ENCODE peak calls at places on chromosomes 7 and 10, in six cellular contexts. One of them, this sample, is unnamed.

GRCh38 chr7:151249034-151249731 is 689 bp upstream of the SMARCD3 start:
- DNase-seq in upper lobe of right lung: peak; percentile 83
- DNase-seq in astrocyte: peak; percentile 47
- DNase-seq in trophoblast cell: peak; percentile 27
- DNase-seq in ovary: no peak
- DNase-seq in cardiac muscle cell: peak; percentile 77
- DNase-seq in this sample: peak; percentile 68

GRCh38 chr7:30815016-30815854 is 44.0 kb downstream of the MINDY4 start:
- DNase-seq in upper lobe of right lung: no peak
- DNase-seq in astrocyte: no peak
- DNase-seq in trophoblast cell: no peak
- DNase-seq in ovary: no peak
- DNase-seq in cardiac muscle cell: peak; percentile 72
- DNase-seq in this sample: no peak

GRCh38 chr10:91643700-91644099 is 10.8 kb upstream of the PPP1R3C start:
- DNase-seq in upper lobe of right lung: no peak
- DNase-seq in astrocyte: no peak
- DNase-seq in trophoblast cell: no peak
- DNase-seq in ovary: no peak
- DNase-seq in cardiac muscle cell: peak; percentile 21
- DNase-seq in this sample: no peak

GRCh38 chr7:78039791-78040776 is 241.5 kb downstream of the PHTF2 start:
- DNase-seq in upper lobe of right lung: no peak
- DNase-seq in astrocyte: no peak
- DNase-seq in trophoblast cell: peak; percentile 37
- DNase-seq in ovary: no peak
- DNase-seq in cardiac muscle cell: peak; percentile 20
- DNase-seq in this sample: no peak

GRCh38 chr7:127486654-127487053 is 94.1 kb upstream of the ZNF800 start:
- DNase-seq in upper lobe of right lung: no peak
- DNase-seq in astrocyte: no peak
- DNase-seq in trophoblast cell: no peak
- DNase-seq in ovary: no peak
- DNase-seq in cardiac muscle cell: no peak
- DNase-seq in this sample: no peak

GRCh38 chr10:86651021-86651471 is 3.3 kb upstream of the OPN4 start:
- DNase-seq in upper lobe of right lung: no peak
- DNase-seq in astrocyte: no peak
- DNase-seq in trophoblast cell: no peak
- DNase-seq in ovary: peak; percentile 7
- DNase-seq in cardiac muscle cell: no peak
- DNase-seq in this sample: no peak

GRCh38 chr7:136869006-136869961 is 832 bp downstream of the CHRM2 start:
- DNase-seq in upper lobe of right lung: peak; percentile 53
- DNase-seq in astrocyte: peak; percentile 3
- DNase-seq in trophoblast cell: no peak
- DNase-seq in ovary: no peak
- DNase-seq in cardiac muscle cell: peak; percentile 9
- DNase-seq in this sample: no peak

GRCh38 chr7:3453398-3453797 is 152.3 kb downstream of the SDK1 start:
- DNase-seq in upper lobe of right lung: no peak
- DNase-seq in astrocyte: no peak
- DNase-seq in trophoblast cell: no peak
- DNase-seq in ovary: no peak
- DNase-seq in cardiac muscle cell: no peak
- DNase-seq in this sample: peak; percentile 85

GRCh38 chr10:3239066-3239919 is 66.7 kb upstream of the PITRM1 start:
- DNase-seq in upper lobe of right lung: peak; percentile 84
- DNase-seq in astrocyte: no peak
- DNase-seq in trophoblast cell: no peak
- DNase-seq in ovary: peak; percentile 74
- DNase-seq in cardiac muscle cell: peak; percentile 81
- DNase-seq in this sample: peak; percentile 27

GRCh38 chr10:75935650-75936400 is 504.4 kb downstream of the LRMDA start:
- DNase-seq in upper lobe of right lung: no peak
- DNase-seq in astrocyte: no peak
- DNase-seq in trophoblast cell: no peak
- DNase-seq in ovary: no peak
- DNase-seq in cardiac muscle cell: no peak
- DNase-seq in this sample: no peak

GRCh38 chr7:21076579-21076978 is 289.9 kb upstream of the SP8 start:
- DNase-seq in upper lobe of right lung: no peak
- DNase-seq in astrocyte: no peak
- DNase-seq in trophoblast cell: no peak
- DNase-seq in ovary: no peak
- DNase-seq in cardiac muscle cell: no peak
- DNase-seq in this sample: no peak

GRCh38 chr7:82335927-82336326 is 107.7 kb downstream of the CACNA2D1 start:
- DNase-seq in upper lobe of right lung: no peak
- DNase-seq in astrocyte: peak; percentile 14
- DNase-seq in trophoblast cell: no peak
- DNase-seq in ovary: no peak
- DNase-seq in cardiac muscle cell: peak; percentile 33
- DNase-seq in this sample: peak; percentile 84

GRCh38 chr10:94500063-94500462 is 45.5 kb upstream of the HELLS start:
- DNase-seq in upper lobe of right lung: no peak
- DNase-seq in astrocyte: no peak
- DNase-seq in trophoblast cell: no peak
- DNase-seq in ovary: no peak
- DNase-seq in cardiac muscle cell: peak; percentile 22
- DNase-seq in this sample: peak; percentile 24

DNA sequence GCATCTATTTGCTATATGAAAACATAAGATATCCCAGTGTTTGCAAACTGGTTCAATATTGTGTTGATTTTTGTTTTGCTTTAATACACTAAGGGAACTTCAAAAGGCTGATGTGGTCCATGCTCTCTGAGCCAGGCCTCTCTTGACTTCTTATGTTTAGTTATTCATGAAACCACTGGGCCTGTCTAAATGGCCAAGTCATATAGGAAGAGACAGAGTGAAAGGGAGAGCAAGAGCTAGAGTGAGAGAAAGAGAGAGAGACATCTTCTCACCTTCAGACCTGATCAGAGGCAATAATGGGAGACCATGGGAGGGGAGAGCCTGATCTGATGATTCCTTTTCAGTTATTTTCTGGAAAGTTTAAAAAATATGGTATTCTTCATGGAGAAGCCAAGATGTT is 6.1 kb upstream of the FAS start:
- DNase-seq in upper lobe of right lung: no peak
- DNase-seq in astrocyte: no peak
- DNase-seq in trophoblast cell: no peak
- DNase-seq in ovary: no peak
- DNase-seq in cardiac muscle cell: no peak
- DNase-seq in this sample: no peak
- H3K4me1 ChIP-seq in upper lobe of right lung: peaks cover 30% of the 10 kb centered on the region
- H3K4me1 ChIP-seq in astrocyte: peaks cover 14% of the 10 kb centered on the region
- H3K4me1 ChIP-seq in trophoblast cell: peaks cover 3% of the 10 kb centered on the region
- H3K4me1 ChIP-seq in ovary: peaks cover 17% of the 10 kb centered on the region
- H3K4me1 ChIP-seq in cardiac muscle cell: peaks cover 20% of the 10 kb centered on the region
- H3K4me1 ChIP-seq in this sample: no peaks in the 10 kb centered on the region

GRCh38 chr7:134813668-134814067 is 34.2 kb downstream of the CALD1 start:
- DNase-seq in upper lobe of right lung: no peak
- DNase-seq in astrocyte: peak; percentile 54
- DNase-seq in trophoblast cell: no peak
- DNase-seq in ovary: no peak
- DNase-seq in cardiac muscle cell: peak; percentile 71
- DNase-seq in this sample: no peak
- H3K4me1 ChIP-seq in upper lobe of right lung: peaks cover 34% of the 10 kb centered on the region
- H3K4me1 ChIP-seq in astrocyte: peaks cover 43% of the 10 kb centered on the region
- H3K4me1 ChIP-seq in trophoblast cell: peaks cover 9% of the 10 kb centered on the region
- H3K4me1 ChIP-seq in ovary: peaks cover 32% of the 10 kb centered on the region
- H3K4me1 ChIP-seq in cardiac muscle cell: no peaks in the 10 kb centered on the region
- H3K4me1 ChIP-seq in this sample: peaks cover 6% of the 10 kb centered on the region

GRCh38 chr10:11443468-11444147 is 167.8 kb downstream of the USP6NL start:
- DNase-seq in upper lobe of right lung: no peak
- DNase-seq in astrocyte: no peak
- DNase-seq in trophoblast cell: no peak
- DNase-seq in ovary: no peak
- DNase-seq in cardiac muscle cell: no peak
- DNase-seq in this sample: no peak
- H3K4me1 ChIP-seq in upper lobe of right lung: no peaks in the 10 kb centered on the region
- H3K4me1 ChIP-seq in astrocyte: no peaks in the 10 kb centered on the region
- H3K4me1 ChIP-seq in trophoblast cell: no peaks in the 10 kb centered on the region
- H3K4me1 ChIP-seq in ovary: no peaks in the 10 kb centered on the region
- H3K4me1 ChIP-seq in cardiac muscle cell: no peaks in the 10 kb centered on the region
- H3K4me1 ChIP-seq in this sample: no peaks in the 10 kb centered on the region

GRCh38 chr10:71255540-71255816 is 43.1 kb downstream of the UNC5B start:
- DNase-seq in upper lobe of right lung: no peak
- DNase-seq in astrocyte: no peak
- DNase-seq in trophoblast cell: no peak
- DNase-seq in ovary: no peak
- DNase-seq in cardiac muscle cell: no peak
- DNase-seq in this sample: no peak
- H3K4me1 ChIP-seq in upper lobe of right lung: peaks cover 29% of the 10 kb centered on the region
- H3K4me1 ChIP-seq in astrocyte: peaks cover 33% of the 10 kb centered on the region
- H3K4me1 ChIP-seq in trophoblast cell: peaks cover 42% of the 10 kb centered on the region
- H3K4me1 ChIP-seq in ovary: peaks cover 9% of the 10 kb centered on the region
- H3K4me1 ChIP-seq in cardiac muscle cell: peaks cover 57% of the 10 kb centered on the region
- H3K4me1 ChIP-seq in this sample: peaks cover 23% of the 10 kb centered on the region

GRCh38 chr10:125105155-125105554 is 55.2 kb downstream of the CTBP2 start:
- DNase-seq in upper lobe of right lung: no peak
- DNase-seq in astrocyte: no peak
- DNase-seq in trophoblast cell: no peak
- DNase-seq in ovary: no peak
- DNase-seq in cardiac muscle cell: no peak
- DNase-seq in this sample: no peak
- H3K4me1 ChIP-seq in upper lobe of right lung: peaks cover 17% of the 10 kb centered on the region
- H3K4me1 ChIP-seq in astrocyte: peaks cover 11% of the 10 kb centered on the region
- H3K4me1 ChIP-seq in trophoblast cell: peaks cover 10% of the 10 kb centered on the region
- H3K4me1 ChIP-seq in ovary: peaks cover 11% of the 10 kb centered on the region
- H3K4me1 ChIP-seq in cardiac muscle cell: peaks cover 3% of the 10 kb centered on the region
- H3K4me1 ChIP-seq in this sample: no peaks in the 10 kb centered on the region

This sample was measured in SJCRH30.